ENCODE peak calls at places on chromosomes 13 and 19, in eight cellular contexts. M, E, Y, X, W, J, U and S are unnamed samples. For H3K27me3, the result is how much of the 10 kb centered on the place peaks cover.

GRCh38 chr13:95463516-95463915 is 89.0 kb upstream of the CLDN10 start:
- DNase-seq in E (no peak), U (no peak), J (peak), M (no peak), W (no peak), X (no peak), Y (no peak), S (no peak)

GRCh38 chr19:18850560-18851375 is 19.0 kb downstream of the UPF1 start:
- DNase-seq in U (peak), W (no peak), E (no peak), M (no peak), Y (no peak), J (peak), X (no peak), S (peak)

GRCh38 chr19:51994048-51994644 is 7.5 kb upstream of the ZNF350 start:
- DNase-seq in M (no peak), J (no peak), E (no peak), X (no peak), Y (no peak), U (no peak), W (no peak), S (no peak)

GRCh38 chr13:79792716-79793115 is 311.8 kb downstream of the NDFIP2 start:
- DNase-seq in W (no peak), M (no peak), J (no peak), U (no peak), E (no peak), X (no peak), Y (no peak), S (no peak)

GRCh38 chr13:84985860-84986259 is 813.4 kb downstream of the SLITRK6 start:
- DNase-seq in U (no peak), Y (no peak), J (no peak), W (no peak), E (no peak), M (no peak), X (no peak), S (no peak)

GRCh38 chr13:27788271-27788670 is 4.0 kb upstream of the GSX1 start:
- DNase-seq in E (no peak), X (no peak), J (no peak), Y (no peak), U (no peak), M (no peak), W (no peak), S (no peak)

GRCh38 chr13:99935772-99936171 is 35.8 kb downstream of the ZIC5 start:
- DNase-seq in J (no peak), X (no peak), Y (no peak), U (no peak), W (no peak), E (no peak), M (no peak), S (no peak)

GRCh38 chr13:43229506-43229905 is 206.1 kb downstream of the DNAJC15 start:
- DNase-seq in J (no peak), Y (no peak), X (no peak), U (no peak), M (no peak), E (no peak), W (no peak), S (no peak)

GRCh38 chr13:31955745-31956144 is 75.8 kb upstream of the FRY start:
- DNase-seq in W (no peak), J (no peak), U (no peak), X (no peak), M (no peak), Y (no peak), E (no peak), S (no peak)

GRCh38 chr13:24228852-24229458 is 68.4 kb downstream of the SPATA13 start:
- DNase-seq in U (no peak), M (no peak), Y (no peak), X (no peak), W (peak), J (peak), E (no peak), S (no peak)

GRCh38 chr19:46147791-46148288 is at the start of gene IGFL2:
- DNase-seq in M (no peak), E (no peak), Y (no peak), W (peak), U (no peak), J (no peak), X (no peak), S (no peak)

GRCh38 chr13:107185889-107186288 is 618.0 kb upstream of the ARGLU1 start:
- DNase-seq in U (no peak), X (no peak), W (no peak), M (no peak), J (no peak), E (no peak), Y (no peak), S (no peak)

GRCh38 chr13:85729296-85729695 is 69.9 kb downstream of the SLITRK6 start:
- DNase-seq in X (no peak), J (no peak), M (no peak), U (no peak), Y (no peak), E (no peak), W (no peak), S (no peak)

GRCh38 chr13:51252954-51253531 is 30.8 kb downstream of the FAM124A start:
- DNase-seq in J (peak), U (no peak), W (no peak), Y (no peak), E (no peak), M (no peak), X (no peak), S (no peak)

GRCh38 chr13:109271555-109271954 is 514.8 kb downstream of the IRS2 start:
- DNase-seq in X (no peak), E (no peak), J (no peak), M (no peak), U (no peak), Y (no peak), W (no peak), S (no peak)

GRCh38 chr19:10105241-10106099 is 692 bp upstream of the PPAN start:
- DNase-seq in E (no peak), U (no peak), J (no peak), X (no peak), Y (no peak), W (no peak), M (no peak), S (no peak)

GRCh38 chr19:11324748-11325389 is 14.6 kb downstream of the RAB3D start:
- DNase-seq in E (no peak), W (no peak), M (no peak), Y (peak), X (no peak), U (no peak), J (no peak), S (no peak)

GRCh38 chr19:495440-496332 is 600 bp upstream of the MADCAM1 start:
- DNase-seq in X (no peak), U (peak), E (no peak), J (peak), M (no peak), W (no peak), Y (no peak), S (peak)

GRCh38 chr13:95512957-95513356 is 39.6 kb upstream of the CLDN10 start:
- DNase-seq in X (no peak), Y (no peak), E (no peak), U (no peak), J (no peak), M (no peak), W (no peak), S (no peak)

GRCh38 chr13:27678306-27679040 is 56.8 kb downstream of the POLR1D start:
- DNase-seq in U (no peak), W (no peak), Y (no peak), X (no peak), E (no peak), J (no peak), M (no peak), S (no peak)

GRCh38 chr13:110319774-110320509 is 12.9 kb downstream of the COL4A2 start:
- DNase-seq in E (no peak), W (peak), M (no peak), Y (no peak), U (no peak), J (no peak), X (no peak), S (no peak)

GRCh38 chr13:29497137-29497654 is 98.3 kb downstream of the SLC7A1 start:
- DNase-seq in W (no peak), Y (no peak), U (peak), J (no peak), E (peak), M (no peak), X (peak), S (peak)

GRCh38 chr13:50909605-50910482 is at the start of gene RNASEH2B:
- DNase-seq in W (peak), J (peak), E (peak), Y (peak), U (peak), M (peak), X (peak), S (peak)

GRCh38 chr19:8329993-8330392 is 8.7 kb downstream of the RPS28 start:
- DNase-seq in X (no peak), U (no peak), J (no peak), W (no peak), E (no peak), Y (no peak), M (no peak), S (no peak)

GRCh38 chr13:112127564-112127963 is 60.6 kb downstream of the SOX1 start:
- DNase-seq in M (no peak), X (no peak), Y (no peak), U (peak), J (no peak), E (no peak), W (no peak), S (no peak)

GRCh38 chr13:45786293-45786920 is 65.1 kb downstream of the SIAH3 start:
- DNase-seq in Y (no peak), X (no peak), J (no peak), E (no peak), M (no peak), U (no peak), W (no peak), S (no peak)

GRCh38 chr13:111177803-111178389 is 62.8 kb downstream of the ARHGEF7 start:
- DNase-seq in U (no peak), W (no peak), M (no peak), J (no peak), E (no peak), Y (no peak), X (no peak), S (no peak)

GRCh38 chr19:49555600-49556411 is 24.6 kb downstream of the NOSIP start:
- DNase-seq in E (peak), M (no peak), U (peak), J (peak), W (peak), X (peak), Y (peak), S (peak)

GRCh38 chr13:95530178-95530577 is 22.3 kb upstream of the CLDN10 start:
- DNase-seq in W (no peak), X (no peak), E (no peak), J (no peak), U (no peak), Y (no peak), M (no peak), S (no peak)

GRCh38 chr13:97371486-97372109 is 62.4 kb upstream of the RAP2A start:
- DNase-seq in J (no peak), M (no peak), W (no peak), E (no peak), Y (no peak), X (no peak), U (no peak), S (no peak)

GRCh38 chr13:63190742-63191141 is 1775.1 kb upstream of the PCDH20 start:
- DNase-seq in M (no peak), E (no peak), J (no peak), Y (no peak), U (no peak), W (no peak), X (no peak), S (no peak)

GRCh38 chr19:6035026-6035425 is 57.1 kb upstream of the RANBP3 start:
- DNase-seq in W (no peak), M (no peak), E (no peak), Y (no peak), J (no peak), U (no peak), X (no peak), S (no peak)

GRCh38 chr19:6033744-6034264 is 55.9 kb upstream of the RANBP3 start:
- DNase-seq in J (no peak), U (no peak), W (no peak), E (no peak), M (no peak), X (no peak), Y (no peak), S (no peak)

GRCh38 chr19:6032381-6032780 is 54.4 kb upstream of the RANBP3 start:
- DNase-seq in J (no peak), M (no peak), X (no peak), E (no peak), Y (no peak), U (no peak), W (no peak), S (no peak)

GRCh38 chr19:6034512-6034911 is 56.6 kb upstream of the RANBP3 start:
- DNase-seq in E (no peak), X (no peak), Y (no peak), M (no peak), J (no peak), W (no peak), U (no peak), S (no peak)

DNA sequence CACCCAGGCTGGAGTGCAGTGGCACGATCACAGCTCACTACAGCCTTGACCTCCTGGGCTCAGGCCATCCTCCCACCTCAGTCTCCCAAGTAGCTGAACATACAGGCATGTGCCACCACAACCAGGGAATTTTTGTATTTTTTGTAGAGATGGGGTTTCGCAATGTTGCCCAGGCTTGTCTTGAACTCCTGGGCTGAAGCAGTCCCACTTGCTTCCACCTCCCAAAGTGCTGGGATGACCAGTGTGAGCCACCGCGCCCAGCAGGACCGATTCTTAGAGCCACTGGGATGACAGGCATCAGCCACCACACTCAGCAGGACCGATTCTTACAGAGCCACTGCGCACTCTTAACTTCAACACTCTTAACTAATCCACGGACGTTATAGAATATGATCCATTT is 54.9 kb upstream of the RANBP3 start:
- DNase-seq in M (no peak), J (no peak), Y (no peak), E (peak), W (no peak), U (no peak), X (no peak), S (no peak)
- TF ChIP-seq POLR2A in M (no peak), J (no peak), Y (no peak), E (no peak), W (no peak), U (no peak), X (no peak), S (no peak)

GRCh38 chr19:23520441-23520840 is 125.2 kb upstream of the ZNF91 start:
- DNase-seq in X (no peak), W (no peak), Y (no peak), J (no peak), U (no peak), E (no peak), M (no peak), S (no peak)
- H3K27me3 ChIP-seq in X (under half), W (under half), Y (under half), J (under half), U (under half), E (under half), M (under half), S (under half)

DNA sequence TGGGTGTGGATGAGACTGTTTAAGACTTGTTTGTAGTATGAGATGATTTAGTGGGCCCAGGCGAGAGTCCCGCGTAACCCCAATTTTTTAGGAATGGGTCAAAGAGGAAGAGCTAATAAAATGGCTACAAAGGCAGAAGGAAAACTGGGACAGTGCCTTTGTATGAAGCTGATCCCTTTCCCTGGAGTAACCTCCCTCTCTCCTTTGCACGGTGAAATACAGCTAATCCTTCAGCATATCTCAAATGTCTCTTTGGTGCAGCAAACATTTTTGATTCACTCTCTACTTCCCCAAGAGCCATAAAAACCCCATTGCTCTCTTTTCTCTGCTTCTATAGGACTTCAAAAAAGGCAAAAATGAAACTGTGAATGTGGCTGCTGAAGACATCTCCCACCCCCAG is 473.8 kb downstream of the KLF5 start:
- DNase-seq in J (no peak), M (no peak), U (no peak), Y (no peak), X (no peak), W (no peak), E (no peak), S (no peak)
- TF ChIP-seq POLR2A in J (no peak), M (no peak), U (no peak), Y (no peak), X (no peak), W (no peak), E (no peak), S (no peak)

DNA sequence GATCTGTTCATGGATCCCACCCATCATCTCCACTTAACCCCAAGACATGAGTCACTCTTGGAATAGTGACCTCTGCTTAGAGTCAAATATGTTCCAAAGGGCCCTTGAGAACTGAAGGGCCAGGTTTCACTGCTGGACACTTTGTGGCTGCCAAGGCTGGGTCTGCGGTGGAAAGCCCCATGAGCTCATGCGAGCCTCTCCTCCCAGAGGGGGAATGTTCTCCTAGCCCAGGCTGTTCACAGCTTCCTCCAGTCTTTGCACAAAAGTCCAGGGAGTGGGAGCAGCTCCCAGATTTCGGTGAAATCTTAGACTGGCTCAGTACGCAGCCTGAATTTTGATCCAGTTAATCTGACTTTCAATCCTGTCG is 732 bp upstream of the DCLK1 start:
- DNase-seq in X (peak), U (no peak), E (peak), M (no peak), J (no peak), Y (peak), W (no peak), S (peak)
- H3K27me3 ChIP-seq in X (under half), U (under half), E (under half), M (under half), J (under half), Y (under half), W (under half), S (under half)

GRCh38 chr19:1748115-1748702 is 5.1 kb upstream of the ONECUT3 start:
- DNase-seq in U (peak), W (no peak), Y (no peak), E (no peak), M (no peak), X (no peak), J (no peak), S (no peak)
- TF ChIP-seq POLR2A in U (no peak), W (peak), Y (no peak), E (no peak), M (no peak), X (no peak), J (no peak), S (no peak)